ENCODE peak calls at places on chromosomes 5 and 9, in ten cellular contexts. One of them, this sample, is unnamed.

GRCh38 chr5:159156839-159157238 is 52.5 kb downstream of the RNF145 start:
- DNase-seq in body of pancreas: peak; percentile 47
- DNase-seq in HCT116: peak; percentile 57
- DNase-seq in fibroblast of lung: peak; percentile 64
- DNase-seq in H9: no peak
- DNase-seq in pancreas: no peak
- DNase-seq in gastrocnemius medialis: no peak
- DNase-seq in neural progenitor cell: peak; percentile 77
- DNase-seq in psoas muscle: no peak
- DNase-seq in K562: peak; percentile 80
- DNase-seq in this sample: no peak

GRCh38 chr5:172443441-172444109 is 10.8 kb downstream of the SH3PXD2B start:
- DNase-seq in H9: no peak
- DNase-seq in HCT116: peak; percentile 65
- DNase-seq in neural progenitor cell: no peak
- DNase-seq in fibroblast of lung: peak; percentile 98
- DNase-seq in pancreas: peak; percentile 78
- DNase-seq in psoas muscle: peak; percentile 90
- DNase-seq in gastrocnemius medialis: peak; percentile 88
- DNase-seq in body of pancreas: peak; percentile 91
- DNase-seq in K562: peak; percentile 65
- DNase-seq in this sample: peak; percentile 92

GRCh38 chr5:94994465-94994996 is 290.4 kb downstream of the MCTP1 start:
- DNase-seq in gastrocnemius medialis: no peak
- DNase-seq in psoas muscle: no peak
- DNase-seq in K562: no peak
- DNase-seq in neural progenitor cell: peak; percentile 36
- DNase-seq in body of pancreas: no peak
- DNase-seq in fibroblast of lung: no peak
- DNase-seq in H9: no peak
- DNase-seq in HCT116: no peak
- DNase-seq in pancreas: no peak
- DNase-seq in this sample: no peak

GRCh38 chr9:91896513-91897121 is 53.4 kb downstream of the ROR2 start:
- DNase-seq in body of pancreas: peak; percentile 70
- DNase-seq in HCT116: no peak
- DNase-seq in pancreas: peak; percentile 62
- DNase-seq in fibroblast of lung: peak; percentile 82
- DNase-seq in gastrocnemius medialis: no peak
- DNase-seq in psoas muscle: no peak
- DNase-seq in K562: peak; percentile 77
- DNase-seq in neural progenitor cell: peak; percentile 58
- DNase-seq in H9: no peak
- DNase-seq in this sample: peak; percentile 54

GRCh38 chr5:108249785-108250100 is 132.2 kb downstream of the FBXL17 start:
- DNase-seq in psoas muscle: no peak
- DNase-seq in K562: no peak
- DNase-seq in neural progenitor cell: no peak
- DNase-seq in HCT116: no peak
- DNase-seq in fibroblast of lung: no peak
- DNase-seq in gastrocnemius medialis: no peak
- DNase-seq in body of pancreas: no peak
- DNase-seq in H9: no peak
- DNase-seq in pancreas: no peak
- DNase-seq in this sample: no peak

GRCh38 chr9:76655970-76656369 is 108.3 kb upstream of the PCA3 start:
- DNase-seq in pancreas: no peak
- DNase-seq in psoas muscle: no peak
- DNase-seq in fibroblast of lung: peak; percentile 41
- DNase-seq in body of pancreas: no peak
- DNase-seq in gastrocnemius medialis: no peak
- DNase-seq in HCT116: no peak
- DNase-seq in K562: no peak
- DNase-seq in H9: no peak
- DNase-seq in neural progenitor cell: no peak
- DNase-seq in this sample: no peak

GRCh38 chr9:38119570-38119969 is 50.5 kb upstream of the SHB start:
- DNase-seq in pancreas: no peak
- DNase-seq in H9: no peak
- DNase-seq in neural progenitor cell: no peak
- DNase-seq in HCT116: no peak
- DNase-seq in body of pancreas: no peak
- DNase-seq in gastrocnemius medialis: no peak
- DNase-seq in psoas muscle: no peak
- DNase-seq in fibroblast of lung: peak; percentile 10
- DNase-seq in K562: no peak
- DNase-seq in this sample: no peak

GRCh38 chr9:112072721-112073553 is 102.2 kb downstream of the SUSD1 start:
- DNase-seq in HCT116: no peak
- DNase-seq in body of pancreas: no peak
- DNase-seq in fibroblast of lung: peak; percentile 96
- DNase-seq in H9: no peak
- DNase-seq in gastrocnemius medialis: no peak
- DNase-seq in psoas muscle: no peak
- DNase-seq in pancreas: no peak
- DNase-seq in neural progenitor cell: no peak
- DNase-seq in K562: peak; percentile 87
- DNase-seq in this sample: no peak

GRCh38 chr9:4389755-4390154 is 89.9 kb upstream of the GLIS3 start:
- DNase-seq in K562: no peak
- DNase-seq in HCT116: no peak
- DNase-seq in gastrocnemius medialis: no peak
- DNase-seq in psoas muscle: no peak
- DNase-seq in neural progenitor cell: no peak
- DNase-seq in H9: no peak
- DNase-seq in body of pancreas: no peak
- DNase-seq in fibroblast of lung: no peak
- DNase-seq in pancreas: no peak
- DNase-seq in this sample: no peak

GRCh38 chr9:4382722-4383317 is 83.0 kb upstream of the GLIS3 start:
- DNase-seq in pancreas: no peak
- DNase-seq in fibroblast of lung: peak; percentile 21
- DNase-seq in HCT116: peak; percentile 23
- DNase-seq in body of pancreas: no peak
- DNase-seq in H9: no peak
- DNase-seq in psoas muscle: no peak
- DNase-seq in gastrocnemius medialis: no peak
- DNase-seq in K562: peak; percentile 10
- DNase-seq in neural progenitor cell: peak; percentile 53
- DNase-seq in this sample: no peak

GRCh38 chr9:4389003-4389402 is 89.1 kb upstream of the GLIS3 start:
- DNase-seq in neural progenitor cell: no peak
- DNase-seq in gastrocnemius medialis: no peak
- DNase-seq in psoas muscle: no peak
- DNase-seq in K562: no peak
- DNase-seq in body of pancreas: no peak
- DNase-seq in HCT116: no peak
- DNase-seq in H9: no peak
- DNase-seq in pancreas: no peak
- DNase-seq in fibroblast of lung: no peak
- DNase-seq in this sample: no peak

GRCh38 chr9:4384750-4385149 is 84.9 kb upstream of the GLIS3 start:
- DNase-seq in neural progenitor cell: no peak
- DNase-seq in gastrocnemius medialis: no peak
- DNase-seq in pancreas: no peak
- DNase-seq in H9: no peak
- DNase-seq in fibroblast of lung: no peak
- DNase-seq in psoas muscle: no peak
- DNase-seq in body of pancreas: no peak
- DNase-seq in HCT116: no peak
- DNase-seq in K562: no peak
- DNase-seq in this sample: no peak

DNA sequence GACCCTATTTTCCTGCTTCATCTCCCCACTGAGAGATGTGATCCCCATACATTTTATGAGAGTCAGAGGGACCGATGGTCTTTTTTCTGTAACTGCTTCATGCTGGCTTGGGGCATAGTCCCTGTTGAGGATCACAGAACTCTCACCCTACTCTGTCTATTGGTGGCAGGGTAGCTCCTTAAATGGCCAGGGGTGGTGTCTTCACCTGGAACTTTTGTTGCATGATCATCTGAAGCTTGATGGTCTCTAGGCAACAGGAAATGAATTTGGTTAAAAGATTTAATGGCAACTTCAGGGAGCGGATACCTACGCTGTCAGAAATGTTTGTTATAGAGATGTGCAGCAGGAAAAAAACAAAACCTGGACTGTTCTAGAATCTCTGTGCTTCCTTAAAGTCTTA is 87.0 kb upstream of the GLIS3 start:
- DNase-seq in psoas muscle: no peak
- DNase-seq in neural progenitor cell: peak; percentile 18
- DNase-seq in gastrocnemius medialis: no peak
- DNase-seq in K562: no peak
- DNase-seq in H9: no peak
- DNase-seq in pancreas: no peak
- DNase-seq in HCT116: no peak
- DNase-seq in fibroblast of lung: no peak
- DNase-seq in body of pancreas: no peak
- DNase-seq in this sample: no peak
- TF ChIP-seq CTCF in psoas muscle: no peak
- TF ChIP-seq CTCF in neural progenitor cell: no peak
- TF ChIP-seq CTCF in gastrocnemius medialis: no peak
- TF ChIP-seq CTCF in K562: no peak
- TF ChIP-seq CTCF in H9: no peak
- TF ChIP-seq CTCF in pancreas: no peak
- TF ChIP-seq CTCF in HCT116: no peak
- TF ChIP-seq CTCF in fibroblast of lung: no peak
- TF ChIP-seq CTCF in body of pancreas: no peak
- TF ChIP-seq CTCF in this sample: no peak

DNA sequence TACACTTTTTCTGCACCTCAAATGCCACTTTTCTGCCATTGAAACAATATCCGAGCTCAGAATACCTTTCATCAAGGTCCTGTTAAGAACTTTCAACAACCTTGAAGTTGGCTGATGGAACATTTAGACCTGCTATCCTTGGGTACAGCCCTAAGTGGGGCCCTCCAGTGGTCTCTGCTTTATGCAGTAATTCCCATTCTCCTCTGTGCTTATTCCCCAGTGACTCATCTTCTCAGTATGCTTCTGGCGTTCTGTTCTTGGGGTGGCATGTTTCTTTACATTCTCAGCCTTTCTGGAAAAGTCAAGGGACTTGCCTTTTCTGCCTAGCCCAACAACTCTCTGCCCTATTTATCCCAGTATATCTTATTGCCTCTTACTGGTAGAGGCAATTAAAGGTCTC is 7.1 kb downstream of the ANP32B start:
- DNase-seq in neural progenitor cell: no peak
- DNase-seq in body of pancreas: no peak
- DNase-seq in H9: no peak
- DNase-seq in gastrocnemius medialis: no peak
- DNase-seq in fibroblast of lung: peak; percentile 82
- DNase-seq in HCT116: no peak
- DNase-seq in K562: peak; percentile 49
- DNase-seq in psoas muscle: no peak
- DNase-seq in pancreas: no peak
- DNase-seq in this sample: no peak
- H3K4me1 ChIP-seq in neural progenitor cell: no peaks in the 10 kb centered on the region
- H3K4me1 ChIP-seq in body of pancreas: peaks cover 43% of the 10 kb centered on the region
- H3K4me1 ChIP-seq in H9: no peaks in the 10 kb centered on the region
- H3K4me1 ChIP-seq in gastrocnemius medialis: peaks cover 63% of the 10 kb centered on the region
- H3K4me1 ChIP-seq in fibroblast of lung: peaks cover 8% of the 10 kb centered on the region
- H3K4me1 ChIP-seq in HCT116: peaks cover 53% of the 10 kb centered on the region
- H3K4me1 ChIP-seq in K562: peaks cover 64% of the 10 kb centered on the region
- H3K4me1 ChIP-seq in psoas muscle: peaks cover 66% of the 10 kb centered on the region
- H3K4me1 ChIP-seq in pancreas: peaks cover 36% of the 10 kb centered on the region
- H3K4me1 ChIP-seq in this sample: peaks cover 7% of the 10 kb centered on the region

GRCh38 chr5:39213437-39214207 is 5.7 kb downstream of the FYB1 start:
- DNase-seq in body of pancreas: no peak
- DNase-seq in gastrocnemius medialis: no peak
- DNase-seq in HCT116: no peak
- DNase-seq in neural progenitor cell: no peak
- DNase-seq in fibroblast of lung: no peak
- DNase-seq in H9: no peak
- DNase-seq in K562: no peak
- DNase-seq in psoas muscle: no peak
- DNase-seq in pancreas: no peak
- DNase-seq in this sample: no peak

GRCh38 chr5:39217365-39218281 is 1.7 kb downstream of the FYB1 start:
- DNase-seq in K562: peak; percentile 87
- DNase-seq in psoas muscle: peak; percentile 72
- DNase-seq in pancreas: peak; percentile 48
- DNase-seq in body of pancreas: peak; percentile 80
- DNase-seq in HCT116: peak; percentile 71
- DNase-seq in neural progenitor cell: peak; percentile 81
- DNase-seq in H9: peak; percentile 70
- DNase-seq in fibroblast of lung: peak; percentile 60
- DNase-seq in gastrocnemius medialis: peak; percentile 76
- DNase-seq in this sample: peak; percentile 64

GRCh38 chr5:39216621-39217020 is 2.7 kb downstream of the FYB1 start:
- DNase-seq in fibroblast of lung: no peak
- DNase-seq in body of pancreas: no peak
- DNase-seq in K562: no peak
- DNase-seq in psoas muscle: no peak
- DNase-seq in neural progenitor cell: no peak
- DNase-seq in pancreas: no peak
- DNase-seq in H9: no peak
- DNase-seq in HCT116: no peak
- DNase-seq in gastrocnemius medialis: no peak
- DNase-seq in this sample: no peak

GRCh38 chr5:39215857-39216256 is 3.5 kb downstream of the FYB1 start:
- DNase-seq in gastrocnemius medialis: no peak
- DNase-seq in body of pancreas: no peak
- DNase-seq in neural progenitor cell: no peak
- DNase-seq in psoas muscle: no peak
- DNase-seq in K562: no peak
- DNase-seq in HCT116: no peak
- DNase-seq in H9: no peak
- DNase-seq in pancreas: no peak
- DNase-seq in fibroblast of lung: no peak
- DNase-seq in this sample: no peak

GRCh38 chr5:39214912-39215709 is 4.3 kb downstream of the FYB1 start:
- DNase-seq in HCT116: no peak
- DNase-seq in body of pancreas: no peak
- DNase-seq in gastrocnemius medialis: no peak
- DNase-seq in H9: no peak
- DNase-seq in psoas muscle: no peak
- DNase-seq in pancreas: no peak
- DNase-seq in K562: no peak
- DNase-seq in neural progenitor cell: no peak
- DNase-seq in fibroblast of lung: no peak
- DNase-seq in this sample: no peak
- TF ChIP-seq CTCF in HCT116: no peak
- TF ChIP-seq CTCF in body of pancreas: no peak
- TF ChIP-seq CTCF in gastrocnemius medialis: no peak
- TF ChIP-seq CTCF in H9: no peak
- TF ChIP-seq CTCF in psoas muscle: no peak
- TF ChIP-seq CTCF in pancreas: no peak
- TF ChIP-seq CTCF in K562: no peak
- TF ChIP-seq CTCF in neural progenitor cell: no peak
- TF ChIP-seq CTCF in fibroblast of lung: no peak
- TF ChIP-seq CTCF in this sample: no peak

GRCh38 chr5:148937239-148937638 is 110.8 kb downstream of the ADRB2 start:
- DNase-seq in gastrocnemius medialis: no peak
- DNase-seq in body of pancreas: no peak
- DNase-seq in neural progenitor cell: no peak
- DNase-seq in pancreas: no peak
- DNase-seq in H9: no peak
- DNase-seq in fibroblast of lung: no peak
- DNase-seq in K562: no peak
- DNase-seq in HCT116: no peak
- DNase-seq in psoas muscle: no peak
- DNase-seq in this sample: no peak

GRCh38 chr5:148939676-148940075 is 113.3 kb downstream of the ADRB2 start:
- DNase-seq in K562: no peak
- DNase-seq in pancreas: no peak
- DNase-seq in body of pancreas: no peak
- DNase-seq in neural progenitor cell: no peak
- DNase-seq in fibroblast of lung: peak; percentile 79
- DNase-seq in H9: no peak
- DNase-seq in gastrocnemius medialis: no peak
- DNase-seq in HCT116: no peak
- DNase-seq in psoas muscle: no peak
- DNase-seq in this sample: no peak

GRCh38 chr5:148941810-148942209 is 115.4 kb downstream of the ADRB2 start:
- DNase-seq in fibroblast of lung: no peak
- DNase-seq in body of pancreas: no peak
- DNase-seq in psoas muscle: no peak
- DNase-seq in K562: no peak
- DNase-seq in gastrocnemius medialis: no peak
- DNase-seq in neural progenitor cell: no peak
- DNase-seq in HCT116: no peak
- DNase-seq in pancreas: no peak
- DNase-seq in H9: no peak
- DNase-seq in this sample: no peak

GRCh38 chr5:148937830-148938534 is 111.6 kb downstream of the ADRB2 start:
- DNase-seq in K562: no peak
- DNase-seq in fibroblast of lung: no peak
- DNase-seq in pancreas: peak; percentile 9
- DNase-seq in HCT116: no peak
- DNase-seq in neural progenitor cell: no peak
- DNase-seq in gastrocnemius medialis: no peak
- DNase-seq in psoas muscle: no peak
- DNase-seq in body of pancreas: no peak
- DNase-seq in H9: no peak
- DNase-seq in this sample: no peak

DNA sequence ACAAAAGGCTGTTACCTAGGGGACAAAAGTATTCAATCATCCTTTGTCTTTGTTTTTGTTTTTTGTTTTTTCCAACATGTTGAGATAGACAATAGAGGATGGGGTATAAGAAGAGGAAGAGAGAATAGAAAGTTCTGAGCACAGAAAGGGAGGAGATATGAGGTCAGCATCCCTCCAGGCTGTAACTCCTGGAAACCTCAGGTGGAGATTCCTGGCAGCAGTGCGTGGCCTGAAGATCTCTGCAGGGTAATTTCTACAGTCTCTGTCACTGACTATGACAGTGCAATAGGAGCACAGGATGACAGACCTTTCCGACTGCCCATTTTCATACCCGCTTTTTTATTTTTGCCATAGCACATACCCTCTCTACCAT is 112.1 kb downstream of the ADRB2 start:
- DNase-seq in H9: no peak
- DNase-seq in K562: no peak
- DNase-seq in neural progenitor cell: no peak
- DNase-seq in gastrocnemius medialis: no peak
- DNase-seq in HCT116: no peak
- DNase-seq in pancreas: no peak
- DNase-seq in body of pancreas: no peak
- DNase-seq in fibroblast of lung: no peak
- DNase-seq in psoas muscle: no peak
- DNase-seq in this sample: no peak
- H3K4me1 ChIP-seq in H9: no peaks in the 10 kb centered on the region
- H3K4me1 ChIP-seq in K562: no peaks in the 10 kb centered on the region
- H3K4me1 ChIP-seq in neural progenitor cell: peaks cover 11% of the 10 kb centered on the region
- H3K4me1 ChIP-seq in gastrocnemius medialis: peaks cover 46% of the 10 kb centered on the region
- H3K4me1 ChIP-seq in HCT116: no peaks in the 10 kb centered on the region
- H3K4me1 ChIP-seq in pancreas: peaks cover 24% of the 10 kb centered on the region
- H3K4me1 ChIP-seq in body of pancreas: peaks cover 42% of the 10 kb centered on the region
- H3K4me1 ChIP-seq in fibroblast of lung: no peaks in the 10 kb centered on the region
- H3K4me1 ChIP-seq in psoas muscle: peaks cover 26% of the 10 kb centered on the region
- H3K4me1 ChIP-seq in this sample: no peaks in the 10 kb centered on the region

This sample was measured in ovary.